ENCODE peak calls at places on chromosomes 12 and 14, in six cellular contexts. E, P, T, X, L and A are unnamed samples. For H3K27me3, the result is how much of the 10 kb centered on the place peaks cover.

GRCh38 chr12:123896786-123897185 is 75.8 kb downstream of the CCDC92 start:
- DNase-seq in T (peak), X (no peak), P (no peak), L (no peak), E (no peak), A (no peak)

GRCh38 chr14:69611264-69612013 is at the start of gene SUSD6:
- DNase-seq in T (peak), P (peak), L (peak), E (peak), X (peak), A (peak)

GRCh38 chr12:75550906-75551305 is 39.5 kb upstream of the KRR1 start:
- DNase-seq in X (no peak), E (no peak), P (no peak), L (no peak), T (no peak), A (no peak)

GRCh38 chr14:37403656-37404055 is 191.4 kb downstream of the FOXA1 start:
- DNase-seq in E (peak), P (no peak), L (no peak), T (no peak), X (no peak), A (no peak)

GRCh38 chr14:102262894-102263462 is 42.0 kb downstream of the MOK start:
- DNase-seq in X (no peak), L (no peak), P (peak), T (peak), E (peak), A (no peak)

GRCh38 chr12:131947482-131948027 is 2.2 kb upstream of the EP400 start:
- DNase-seq in P (peak), X (no peak), L (no peak), E (no peak), T (no peak), A (no peak)

GRCh38 chr12:111248981-111249380 is 119.9 kb downstream of the PHETA1 start:
- DNase-seq in L (no peak), X (no peak), T (no peak), P (no peak), E (no peak), A (no peak)

GRCh38 chr12:16277585-16277984 is at the start of gene SLC15A5:
- DNase-seq in L (no peak), E (no peak), P (no peak), X (no peak), T (no peak), A (no peak)

GRCh38 chr12:89890191-89890590 is 181.6 kb upstream of the ATP2B1 start:
- DNase-seq in E (no peak), T (no peak), P (no peak), L (no peak), X (no peak), A (no peak)

GRCh38 chr12:122643207-122643805 is 59.9 kb downstream of the HCAR2 start:
- DNase-seq in E (no peak), P (no peak), L (no peak), X (no peak), T (no peak), A (no peak)

GRCh38 chr12:109763201-109763841 is 49.7 kb downstream of the FAM222A start:
- DNase-seq in L (no peak), X (peak), T (peak), P (peak), E (no peak), A (peak)

GRCh38 chr12:68568878-68569569 is 41.7 kb upstream of the RAP1B start:
- DNase-seq in E (no peak), P (no peak), L (no peak), X (no peak), T (no peak), A (no peak)

GRCh38 chr14:29584992-29585391 is 342.7 kb downstream of the PRKD1 start:
- DNase-seq in P (peak), T (peak), E (peak), X (no peak), L (no peak), A (peak)

GRCh38 chr12:130026608-130027176 is 122.9 kb upstream of the TMEM132D start:
- DNase-seq in L (no peak), E (no peak), P (peak), T (no peak), X (peak), A (peak)

GRCh38 chr14:77253333-77254190 is 17.4 kb downstream of the NGB start:
- DNase-seq in L (no peak), T (no peak), X (no peak), E (no peak), P (no peak), A (no peak)

GRCh38 chr12:64560395-64561301 is 49.6 kb upstream of the RASSF3 start:
- DNase-seq in X (peak), E (no peak), L (no peak), P (peak), T (peak), A (peak)

GRCh38 chr12:109069307-109070231 is 17.2 kb downstream of the USP30 start:
- DNase-seq in E (peak), T (no peak), P (peak), L (no peak), X (no peak), A (no peak)

GRCh38 chr14:63922696-63923421 is 70.1 kb downstream of the SYNE2 start:
- DNase-seq in L (no peak), T (peak), X (peak), P (no peak), E (no peak), A (no peak)

GRCh38 chr12:107134558-107134957 is 41.2 kb upstream of the CRY1 start:
- DNase-seq in P (peak), E (no peak), L (peak), X (peak), T (no peak), A (no peak)

GRCh38 chr12:109771746-109772621 is 58.4 kb downstream of the FAM222A start:
- DNase-seq in E (no peak), X (no peak), T (no peak), L (no peak), P (peak), A (no peak)

GRCh38 chr12:2922329-2922728 is 31.6 kb downstream of the TULP3 start:
- DNase-seq in L (no peak), X (no peak), P (no peak), T (peak), E (no peak), A (no peak)

GRCh38 chr12:29238822-29239291 is 89.8 kb downstream of the FAR2 start:
- DNase-seq in X (no peak), L (no peak), P (no peak), T (peak), E (no peak), A (peak)

GRCh38 chr12:93702707-93703305 is 25.6 kb downstream of the CRADD start:
- DNase-seq in P (no peak), X (no peak), T (no peak), L (no peak), E (no peak), A (no peak)

GRCh38 chr14:61609885-61610284 is 85.4 kb upstream of the HIF1A start:
- DNase-seq in L (no peak), P (no peak), E (no peak), T (peak), X (peak), A (peak)

GRCh38 chr14:75254381-75254821 is 24.2 kb upstream of the FOS start:
- DNase-seq in X (peak), E (no peak), T (no peak), P (no peak), L (no peak), A (no peak)

DNA sequence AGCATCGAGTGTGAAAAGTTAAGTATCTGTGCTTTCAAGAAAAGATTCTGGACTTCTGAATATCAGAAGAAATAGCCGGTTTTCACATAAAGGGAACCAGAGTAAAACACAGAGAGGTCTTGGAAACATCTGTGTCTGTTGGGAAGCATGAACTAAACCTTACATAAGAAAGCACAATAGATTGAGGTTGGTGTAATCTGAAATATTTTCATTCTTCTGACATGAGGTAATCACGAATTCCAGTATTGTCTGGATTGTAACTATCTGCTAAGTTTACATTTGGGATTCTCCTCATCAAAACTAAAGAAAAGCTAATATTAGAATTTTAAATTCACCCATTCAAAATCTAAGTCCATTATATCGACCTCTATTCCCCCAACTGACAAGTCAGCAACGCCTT is 161.3 kb downstream of the CPNE8 start:
- DNase-seq in X (peak), T (no peak), E (no peak), P (no peak), L (no peak), A (peak)
- H3K27me3 ChIP-seq in X (under half), T (under half), E (under half), P (under half), L (under half), A (under half)

GRCh38 chr14:71107921-71108320 is 200.7 kb downstream of the PCNX1 start:
- DNase-seq in P (no peak), L (no peak), T (no peak), E (no peak), X (no peak), A (no peak)

GRCh38 chr14:71113376-71113775 is 206.1 kb downstream of the PCNX1 start:
- DNase-seq in L (no peak), E (no peak), T (peak), P (no peak), X (no peak), A (peak)

GRCh38 chr14:71103662-71104484 is 196.6 kb downstream of the PCNX1 start:
- DNase-seq in P (no peak), T (peak), L (no peak), X (peak), E (peak), A (peak)

GRCh38 chr14:71105177-71105576 is 197.9 kb downstream of the PCNX1 start:
- DNase-seq in T (no peak), P (no peak), X (no peak), E (no peak), L (no peak), A (no peak)

GRCh38 chr14:71108398-71109114 is 201.3 kb downstream of the PCNX1 start:
- DNase-seq in L (no peak), T (no peak), E (no peak), P (no peak), X (no peak), A (no peak)
- H3K14ac ChIP-seq in L (no peak), T (peak), E (no peak), P (no peak), X (no peak), A (no peak)

DNA sequence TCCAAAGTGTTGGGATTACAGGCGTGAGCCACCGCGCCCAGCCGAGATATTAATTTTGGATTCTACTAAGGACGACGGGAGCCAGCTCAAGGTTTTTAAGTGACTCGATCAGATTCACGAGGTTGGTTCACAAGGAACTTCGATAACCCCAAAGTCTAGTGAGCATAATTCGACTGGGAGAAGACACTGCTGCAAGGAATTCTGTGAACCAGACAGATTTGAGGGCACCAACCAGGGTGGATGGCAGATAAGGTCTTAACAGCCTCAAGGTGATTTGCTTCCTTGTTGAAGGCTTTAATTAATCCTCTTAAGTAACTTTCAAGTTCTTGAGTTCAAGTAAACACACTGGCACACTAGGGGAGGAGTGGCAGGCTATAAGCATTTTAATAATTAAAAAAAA is 1.1 kb upstream of the KLHDC2 start:
- DNase-seq in L (no peak), E (peak), X (no peak), P (no peak), T (no peak), A (no peak)
- H3K4ac ChIP-seq in L (no peak), E (no peak), X (no peak), P (no peak), T (peak), A (no peak)

GRCh38 chr12:71438670-71439361 is 782 bp upstream of the LGR5 start:
- DNase-seq in P (peak), T (no peak), E (no peak), L (no peak), X (no peak), A (peak)
- H3K27me3 ChIP-seq in P (under half), T (under half), E (under half), L (under half), X (under half), A (half or more)

GRCh38 chr12:44034916-44035315 is 199.0 kb downstream of the TMEM117 start:
- DNase-seq in X (peak), E (no peak), P (no peak), L (no peak), T (no peak), A (no peak)
- H3K14ac ChIP-seq in X (no peak), E (no peak), P (no peak), L (no peak), T (no peak), A (no peak)